ENCODE peak calls at places on chromosomes 4 and X, in four cellular contexts. U is right atrium auricular region, C is BJ, P is IMR-90. M is an unnamed sample.

GRCh38 chr4:9832640-9833039 is 51.2 kb downstream of the DRD5 start:
- DNase-seq in C (no peak), P (no peak), U (no peak), M (no peak)

GRCh38 chrX:16946971-16947562 is 609 bp downstream of the REPS2 start:
- DNase-seq in C (no peak), U (no peak), P (no peak), M (no peak)

GRCh38 chr4:43337707-43338106 is 445.2 kb downstream of the GRXCR1 start:
- DNase-seq in C (no peak), P (peak), U (no peak), M (no peak)

GRCh38 chr4:106530034-106530361 is 161.4 kb upstream of the GIMD1 start:
- DNase-seq in U (no peak), P (no peak), C (no peak), M (no peak)

GRCh38 chr4:153257966-153258365 is 53.7 kb downstream of the TRIM2 start:
- DNase-seq in C (no peak), U (no peak), P (no peak), M (no peak)

GRCh38 chr4:90317785-90318184 is 190.6 kb downstream of the CCSER1 start:
- DNase-seq in U (no peak), C (peak), P (peak), M (peak)

GRCh38 chr4:5751918-5752802 is 41.2 kb downstream of the EVC start:
- DNase-seq in U (peak), C (no peak), P (peak), M (peak)

GRCh38 chrX:123083924-123084323 is 100.2 kb upstream of the GRIA3 start:
- DNase-seq in U (no peak), C (no peak), P (no peak), M (no peak)

GRCh38 chrX:16643160-16643559 is 6.8 kb upstream of the S100G start:
- DNase-seq in P (peak), C (peak), U (no peak), M (no peak)

GRCh38 chrX:118761950-118762725 is 34.7 kb downstream of the IL13RA1 start:
- DNase-seq in C (no peak), U (no peak), P (no peak), M (no peak)

GRCh38 chr4:73687414-73687813 is 53.0 kb upstream of the CXCL8 start:
- DNase-seq in U (no peak), P (no peak), C (no peak), M (no peak)

GRCh38 chr4:155784637-155785036 is 25.8 kb downstream of the GUCY1B1 start:
- DNase-seq in U (no peak), P (no peak), C (no peak), M (no peak)

GRCh38 chr4:87141428-87141827 is 79.0 kb downstream of the KLHL8 start:
- DNase-seq in P (no peak), U (no peak), C (no peak), M (no peak)

GRCh38 chr4:24174622-24175021 is 284.8 kb upstream of the PPARGC1A start:
- DNase-seq in P (peak), C (no peak), U (no peak), M (peak)

GRCh38 chr4:89619230-89619962 is 217.6 kb downstream of the SNCA start:
- DNase-seq in P (no peak), C (no peak), U (no peak), M (no peak)

GRCh38 chr4:151318310-151319006 is 6.9 kb downstream of the SH3D19 start:
- DNase-seq in P (no peak), U (no peak), C (no peak), M (no peak)

GRCh38 chr4:151313306-151314028 is 11.9 kb downstream of the SH3D19 start:
- DNase-seq in U (no peak), C (no peak), P (no peak), M (no peak)

GRCh38 chr4:151316645-151317044 is 8.8 kb downstream of the SH3D19 start:
- DNase-seq in U (no peak), C (no peak), P (no peak), M (no peak)

GRCh38 chr4:151315212-151315886 is 10.1 kb downstream of the SH3D19 start:
- DNase-seq in U (no peak), C (no peak), P (no peak), M (peak)

GRCh38 chr4:151314509-151314908 is 10.9 kb downstream of the SH3D19 start:
- DNase-seq in C (no peak), P (no peak), U (no peak), M (no peak)
- H3K4me3 ChIP-seq in C (no peak), P (no peak), U (no peak), M (no peak)

GRCh38 chr4:13956947-13957346 is 329.4 kb upstream of the BOD1L1 start:
- DNase-seq in U (no peak), P (no peak), C (no peak), M (no peak)
- TF ChIP-seq CTCF in U (no peak), P (no peak), C (no peak), M (no peak)

DNA sequence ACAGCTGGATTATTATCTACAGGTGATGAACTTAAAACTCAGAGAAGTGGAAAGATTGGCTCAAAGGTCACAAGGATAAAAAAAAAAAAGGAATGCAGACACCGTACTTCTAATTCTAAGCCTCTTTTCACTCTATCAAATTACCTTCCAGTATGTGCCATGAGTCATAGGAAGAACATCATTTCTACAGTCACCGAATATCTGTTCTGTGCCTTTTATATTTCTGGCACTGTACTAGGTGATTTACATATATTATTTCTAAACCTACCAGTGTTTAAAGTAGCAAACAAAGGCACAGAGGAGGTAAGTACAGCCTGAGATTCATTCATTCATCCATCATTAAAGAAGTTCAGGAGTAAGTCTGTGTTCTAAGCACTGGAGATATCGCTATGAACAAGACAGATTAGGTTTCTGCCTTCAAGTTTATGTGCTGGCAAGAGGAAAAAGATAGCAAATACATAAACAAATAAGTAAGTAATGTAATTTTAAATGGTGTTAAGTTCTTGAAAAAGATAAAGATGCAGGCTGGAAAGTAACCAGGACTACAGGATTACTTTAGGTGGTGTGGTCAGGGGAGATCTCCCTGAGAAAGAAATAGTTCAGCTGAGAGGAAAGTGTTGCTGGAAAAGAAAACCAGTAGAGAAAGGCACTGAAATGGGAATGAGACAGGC is 65.3 kb downstream of the PALLD start:
- DNase-seq in U (no peak), C (no peak), P (peak), M (no peak)
- H3K4me3 ChIP-seq in U (no peak), C (no peak), P (no peak), M (no peak)

DNA sequence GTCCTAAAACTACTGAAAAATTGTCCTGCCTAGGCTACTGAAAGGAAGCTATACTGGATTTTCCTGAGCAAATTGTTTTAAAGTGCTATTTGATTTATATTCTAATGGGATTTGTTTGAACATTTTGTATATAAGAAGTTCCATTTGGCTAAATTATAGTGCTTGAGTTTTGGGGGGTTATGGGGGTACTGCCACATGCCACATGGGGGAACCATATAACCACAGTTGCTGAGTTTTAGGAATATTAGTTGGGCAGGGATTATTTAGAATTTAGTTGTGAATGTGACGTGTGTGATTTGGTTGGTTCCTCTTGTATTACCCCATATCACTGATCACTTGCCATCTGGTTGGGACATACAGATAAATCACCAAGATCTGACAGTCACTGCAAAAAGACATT is 224.5 kb upstream of the TAPT1 start:
- DNase-seq in P (no peak), U (no peak), C (no peak), M (no peak)
- TF ChIP-seq CTCF in P (peak), U (no peak), C (peak), M (peak)

GRCh38 chr4:38177035-38177791 is 217.0 kb downstream of the PTTG2 start:
- DNase-seq in P (peak), U (peak), C (no peak), M (no peak)
- H3K4me3 ChIP-seq in P (no peak), U (no peak), C (no peak), M (no peak)

GRCh38 chr4:162457071-162457865 is 293.5 kb upstream of the FSTL5 start:
- DNase-seq in P (no peak), C (no peak), U (no peak), M (no peak)
- TF ChIP-seq CTCF in P (no peak), C (no peak), U (no peak), M (no peak)

DNA sequence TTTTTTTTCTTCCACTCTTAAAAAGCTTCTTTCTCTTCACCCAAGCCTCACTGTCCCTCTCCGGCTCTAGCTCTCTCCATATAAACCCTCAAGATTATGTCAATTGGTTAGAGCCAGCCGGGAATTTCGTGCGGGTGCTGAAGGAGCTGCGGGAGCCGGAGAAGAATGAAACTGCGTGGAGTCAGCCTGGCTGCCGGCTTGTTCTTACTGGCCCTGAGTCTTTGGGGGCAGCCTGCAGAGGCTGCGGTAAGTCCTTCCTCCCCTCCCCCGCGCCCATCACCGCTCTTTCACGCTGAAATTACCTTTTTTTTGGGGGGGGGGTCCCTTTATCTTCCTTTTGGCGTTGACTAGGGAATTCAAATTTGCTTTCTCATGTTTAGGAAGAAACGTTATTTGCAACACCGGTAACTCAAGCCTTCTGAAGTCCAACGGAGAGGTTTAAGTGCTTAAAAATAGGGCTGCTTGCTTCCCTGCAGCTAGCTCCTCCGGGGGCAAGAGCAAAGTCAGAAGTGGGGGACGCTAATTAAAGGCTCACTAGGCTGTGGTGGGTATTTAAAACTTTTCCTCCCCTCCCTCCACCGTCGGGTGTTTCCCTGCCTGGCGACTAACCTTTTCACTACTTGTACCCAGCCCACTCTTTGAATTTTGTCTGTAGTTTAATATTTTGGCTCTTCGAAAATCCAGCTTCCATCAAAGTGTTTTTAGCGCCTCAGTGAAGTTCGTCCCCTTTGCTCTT is 491 bp downstream of the COL4A5 start:
- DNase-seq in P (peak), U (no peak), C (no peak), M (no peak)
- H3K4me3 ChIP-seq in P (peak), U (peak), C (peak), M (peak)

GRCh38 chrX:21479695-21480280 is 105.6 kb downstream of the CNKSR2 start:
- DNase-seq in P (peak), C (peak), U (no peak), M (peak)
- TF ChIP-seq CTCF in P (peak), C (peak), U (no peak), M (peak)

DNA sequence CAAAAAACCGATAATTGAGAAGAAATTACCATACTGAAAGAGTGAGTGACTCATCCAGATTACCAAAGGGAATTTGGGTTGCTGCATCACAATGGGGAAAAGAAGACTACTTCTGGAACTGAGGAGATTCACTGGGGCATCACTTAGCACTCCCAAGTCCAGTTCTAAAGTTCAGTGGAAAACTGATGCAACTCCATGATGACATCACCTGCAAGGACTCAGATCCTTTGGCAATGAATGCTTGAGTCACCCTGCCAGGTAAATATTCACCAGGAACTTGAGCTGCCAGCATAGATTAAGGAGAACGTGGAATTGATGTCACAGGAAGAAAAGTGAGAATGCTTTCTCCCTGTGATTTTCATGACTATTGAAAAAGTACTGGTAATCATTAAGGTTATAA is 32.0 kb upstream of the SMIM10L2A start:
- DNase-seq in C (no peak), U (no peak), P (no peak), M (peak)
- H3K4me3 ChIP-seq in C (no peak), U (no peak), P (no peak), M (no peak)